ENCODE peak calls at places on chromosomes 13 and 19, in ten cellular contexts. P is transverse colon, B is fibroblast of mammary gland, J is fibroblast of the aortic adventitia, L is Peyer's patch, V is HFF-Myc, F is MG63, M is psoas muscle, A is DND-41, E is astrocyte of the spinal cord. S is an unnamed sample.

GRCh38 chr13:72141845-72142470 is 275.0 kb upstream of the DACH1 start:
- DNase-seq in F (no peak), V (no peak), E (peak), J (peak), P (no peak), L (no peak), B (peak), A (no peak), M (no peak), S (no peak)

GRCh38 chr13:112968380-112968909 is 569 bp upstream of the MCF2L start:
- DNase-seq in B (no peak), F (no peak), E (no peak), V (no peak), A (peak), L (peak), M (peak), J (no peak), P (peak), S (peak)

GRCh38 chr13:113967206-113967720 is 6.6 kb downstream of the C13orf46 start:
- DNase-seq in J (no peak), B (no peak), P (no peak), F (no peak), L (no peak), V (no peak), M (peak), E (no peak), A (no peak), S (peak)

GRCh38 chr13:84439108-84439507 is 556.8 kb upstream of the SLITRK1 start:
- DNase-seq in V (no peak), A (no peak), B (peak), J (peak), L (no peak), M (no peak), F (no peak), P (no peak), E (peak), S (no peak)

GRCh38 chr13:51803018-51803417 is 945 bp downstream of the DHRS12 start:
- DNase-seq in J (no peak), P (no peak), V (no peak), L (no peak), A (peak), B (no peak), E (no peak), F (no peak), M (no peak), S (no peak)

GRCh38 chr19:46715620-46716012 is 1.3 kb downstream of the PRKD2 start:
- DNase-seq in L (peak), E (no peak), F (no peak), P (no peak), B (no peak), M (no peak), A (peak), V (no peak), J (no peak), S (no peak)

GRCh38 chr13:20425819-20426219 is 99.8 kb downstream of the CRYL1 start:
- DNase-seq in F (no peak), B (no peak), A (no peak), M (no peak), L (no peak), P (no peak), V (no peak), E (no peak), J (no peak), S (no peak)

GRCh38 chr19:18895828-18896341 is at the start of gene CERS1:
- DNase-seq in F (peak), L (no peak), A (no peak), M (no peak), B (no peak), E (no peak), P (no peak), J (no peak), V (no peak), S (no peak)

GRCh38 chr13:45718063-45718462 is 15.9 kb downstream of the CBY2 start:
- DNase-seq in P (no peak), F (no peak), M (no peak), E (peak), V (no peak), A (no peak), L (no peak), J (peak), B (peak), S (no peak)

GRCh38 chr13:45511310-45512147 is 46.8 kb downstream of the COG3 start:
- DNase-seq in L (no peak), V (peak), P (no peak), A (peak), F (no peak), M (no peak), E (peak), B (peak), J (peak), S (no peak)

GRCh38 chr13:113547248-113547971 is 37.1 kb upstream of the TFDP1 start:
- DNase-seq in B (peak), L (no peak), P (peak), V (no peak), J (peak), E (peak), F (no peak), M (no peak), A (no peak), S (peak)

GRCh38 chr13:51935326-51936171 is 73.8 kb downstream of the CCDC70 start:
- DNase-seq in V (no peak), P (peak), J (no peak), E (no peak), B (peak), L (no peak), M (no peak), A (no peak), F (no peak), S (no peak)

GRCh38 chr19:54431255-54431838 is 16.1 kb downstream of the TTYH1 start:
- DNase-seq in F (peak), B (peak), L (no peak), E (peak), V (no peak), A (no peak), J (peak), M (peak), P (peak), S (peak)

GRCh38 chr19:35487821-35488220 is 2.4 kb downstream of the KRTDAP start:
- DNase-seq in A (no peak), B (no peak), M (no peak), J (no peak), E (no peak), F (no peak), V (no peak), P (no peak), L (no peak), S (no peak)

GRCh38 chr13:25756916-25757315 is 294.9 kb downstream of the SHISA2 start:
- DNase-seq in P (no peak), J (no peak), M (no peak), F (no peak), V (no peak), L (no peak), E (no peak), A (no peak), B (no peak), S (no peak)

GRCh38 chr13:113856716-113857065 is 7.2 kb downstream of the GAS6 start:
- DNase-seq in E (peak), M (peak), P (peak), V (no peak), L (no peak), B (peak), A (no peak), F (peak), J (peak), S (peak)

GRCh38 chr19:15587663-15588062 is 27.4 kb upstream of the CYP4F8 start:
- DNase-seq in E (no peak), A (no peak), L (no peak), F (no peak), V (no peak), J (no peak), M (no peak), P (peak), B (no peak), S (no peak)

GRCh38 chr19:55145241-55145640 is 3.8 kb downstream of the TNNT1 start:
- DNase-seq in P (no peak), E (no peak), M (no peak), V (no peak), J (no peak), B (no peak), A (no peak), F (no peak), L (no peak), S (no peak)

GRCh38 chr19:55111238-55111831 is 6.1 kb downstream of the PPP1R12C start:
- DNase-seq in A (no peak), M (no peak), B (no peak), L (no peak), J (no peak), E (no peak), P (no peak), F (no peak), V (no peak), S (peak)

GRCh38 chr19:18637644-18638630 is 1.1 kb downstream of the KLHL26 start:
- DNase-seq in F (no peak), A (peak), L (no peak), M (no peak), E (no peak), J (no peak), B (no peak), V (no peak), P (peak), S (peak)

GRCh38 chr13:29597246-29597645 is 1.8 kb upstream of the SLC7A1 start:
- DNase-seq in P (no peak), F (no peak), E (no peak), L (no peak), J (no peak), M (no peak), B (no peak), A (no peak), V (no peak), S (no peak)

GRCh38 chr13:24355103-24355502 is 45.7 kb downstream of the C1QTNF9 start:
- DNase-seq in L (no peak), M (no peak), P (no peak), E (no peak), F (no peak), V (no peak), A (no peak), J (no peak), B (no peak), S (peak)

GRCh38 chr13:72820156-72820897 is 38.4 kb downstream of the PIBF1 start:
- DNase-seq in B (peak), P (no peak), M (no peak), J (peak), L (no peak), V (no peak), A (no peak), E (peak), F (peak), S (no peak)

GRCh38 chr13:51928231-51928630 is 66.5 kb downstream of the CCDC70 start:
- DNase-seq in F (no peak), M (no peak), A (no peak), B (no peak), V (no peak), P (no peak), L (no peak), J (no peak), E (no peak), S (no peak)

GRCh38 chr19:36115453-36116343 is at the start of gene TBCB:
- DNase-seq in V (no peak), P (peak), B (peak), E (peak), J (peak), F (no peak), M (no peak), L (peak), A (no peak), S (peak)

GRCh38 chr19:35848486-35848885 is 3.8 kb downstream of the NPHS1 start:
- DNase-seq in E (no peak), J (no peak), B (no peak), L (no peak), P (no peak), A (no peak), F (no peak), M (no peak), V (no peak), S (no peak)

GRCh38 chr19:19101540-19101939 is 36.7 kb downstream of the TMEM161A start:
- DNase-seq in P (no peak), E (no peak), F (no peak), V (no peak), B (no peak), M (no peak), A (no peak), J (no peak), L (no peak), S (no peak)

GRCh38 chr19:18700501-18701249 is 17.2 kb downstream of the CRTC1 start:
- DNase-seq in E (peak), B (peak), F (peak), J (peak), V (no peak), L (peak), M (peak), P (peak), A (peak), S (peak)

GRCh38 chr19:51327066-51327985 is 14.6 kb downstream of the VSIG10L start:
- DNase-seq in L (no peak), J (peak), F (peak), V (no peak), B (peak), P (peak), M (no peak), A (no peak), E (no peak), S (no peak)

GRCh38 chr13:50323440-50324070 is 308.3 kb downstream of the KCNRG start:
- DNase-seq in P (no peak), F (no peak), V (peak), L (no peak), M (no peak), J (peak), B (peak), A (no peak), E (peak), S (no peak)

GRCh38 chr13:44117351-44117750 is 237.6 kb downstream of the LACC1 start:
- DNase-seq in J (peak), B (no peak), L (no peak), A (peak), V (no peak), M (no peak), P (no peak), E (peak), F (no peak), S (no peak)

GRCh38 chr19:58128041-58128685 is 22.4 kb downstream of the ZNF329 start:
- DNase-seq in B (peak), L (no peak), V (no peak), A (no peak), M (no peak), J (no peak), P (no peak), F (no peak), E (no peak), S (no peak)

GRCh38 chr19:7799640-7800355 is 30.2 kb upstream of the EVI5L start:
- DNase-seq in B (peak), M (no peak), J (peak), F (peak), A (peak), E (peak), L (peak), P (peak), V (peak), S (peak)

GRCh38 chr13:114101325-114101821 is 31.1 kb downstream of the RASA3 start:
- DNase-seq in E (no peak), B (no peak), J (peak), M (peak), F (peak), P (peak), V (no peak), A (no peak), L (no peak), S (peak)

GRCh38 chr19:40691421-40692211 is 1.2 kb upstream of the NUMBL start:
- DNase-seq in E (no peak), B (peak), F (peak), P (no peak), L (peak), A (no peak), M (peak), V (no peak), J (no peak), S (peak)

GRCh38 chr19:39405261-39405912 is 1.3 kb upstream of the ZFP36 start:
- DNase-seq in J (peak), P (no peak), E (no peak), M (no peak), F (no peak), L (no peak), B (no peak), A (no peak), V (no peak), S (no peak)
- H3K4me3 ChIP-seq in J (no peak), P (no peak), E (no peak), M (peak), F (no peak), L (no peak), B (no peak), A (no peak), V (no peak), S (no peak)

DNA sequence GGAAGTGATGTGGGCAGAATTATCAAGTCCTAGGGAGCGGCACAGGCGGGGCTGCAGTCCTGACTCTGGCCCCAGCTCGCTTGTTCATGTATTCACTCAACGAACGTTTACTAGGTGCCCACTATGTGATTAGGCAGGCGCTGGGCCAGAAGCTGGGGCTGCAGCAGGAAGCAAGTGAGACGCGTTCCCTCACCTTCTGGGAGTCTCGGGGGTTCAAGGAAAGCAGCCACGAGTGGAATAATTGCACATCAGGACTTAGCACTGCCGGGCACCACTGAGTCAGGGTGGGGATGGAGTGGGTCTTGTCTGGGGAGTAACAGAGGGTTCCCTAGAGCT is 2.5 kb upstream of the LMTK3 start:
- DNase-seq in V (no peak), J (no peak), F (no peak), L (no peak), E (no peak), P (no peak), M (no peak), B (no peak), A (no peak), S (no peak)
- H3K4me3 ChIP-seq in V (no peak), J (no peak), F (peak), L (peak), E (no peak), P (no peak), M (peak), B (no peak), A (peak), S (no peak)

GRCh38 chr19:1914826-1915341 is 9.7 kb downstream of the ADAT3 start:
- DNase-seq in A (no peak), P (no peak), B (no peak), F (no peak), V (no peak), M (no peak), J (no peak), E (no peak), L (no peak), S (no peak)

GRCh38 chr19:1911098-1911497 is 5.9 kb downstream of the ADAT3 start:
- DNase-seq in F (no peak), M (no peak), E (no peak), A (no peak), B (no peak), P (no peak), J (no peak), V (no peak), L (no peak), S (no peak)

GRCh38 chr19:1911995-1912394 is 6.8 kb downstream of the ADAT3 start:
- DNase-seq in F (no peak), A (no peak), M (no peak), J (no peak), E (no peak), P (peak), B (no peak), L (no peak), V (no peak), S (no peak)

GRCh38 chr19:1913781-1914577 is 8.8 kb downstream of the ADAT3 start:
- DNase-seq in L (no peak), B (no peak), E (no peak), P (no peak), J (no peak), V (no peak), A (no peak), M (no peak), F (no peak), S (peak)

DNA sequence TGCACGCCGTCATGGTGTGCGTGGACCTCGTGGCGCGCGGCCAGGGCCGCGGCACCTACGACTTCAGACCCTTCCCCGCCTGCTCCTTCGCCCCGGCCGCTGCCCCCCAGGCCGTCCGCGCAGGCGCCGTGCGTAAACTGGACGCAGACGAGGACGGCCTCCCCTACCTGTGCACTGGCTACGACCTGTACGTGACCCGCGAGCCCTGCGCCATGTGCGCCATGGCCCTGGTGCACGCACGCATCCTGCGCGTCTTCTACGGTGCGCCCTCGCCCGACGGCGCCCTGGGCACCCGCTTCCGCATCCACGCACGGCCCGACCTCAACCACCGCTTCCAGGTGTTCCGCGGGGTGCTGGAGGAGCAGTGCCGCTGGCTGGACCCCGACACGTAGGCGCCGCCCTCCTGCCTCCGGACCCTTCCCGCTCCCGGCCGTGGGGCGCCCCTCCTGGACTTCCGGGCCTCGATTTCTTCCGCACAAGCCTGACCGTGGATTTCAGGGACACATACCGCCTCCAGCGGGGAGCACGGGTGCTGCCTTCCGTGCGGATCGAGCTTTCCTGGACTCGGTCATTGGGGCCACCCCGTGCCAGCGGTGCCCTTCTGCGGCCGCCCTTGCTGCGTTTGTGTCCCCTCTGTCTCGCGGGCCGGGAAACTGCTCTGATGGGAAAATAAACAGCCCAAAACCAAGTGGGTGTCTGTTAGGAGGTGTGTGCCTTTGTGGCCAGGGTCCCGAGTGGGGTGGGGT is 7.7 kb downstream of the ADAT3 start:
- DNase-seq in A (no peak), L (no peak), P (no peak), M (no peak), B (no peak), F (no peak), J (no peak), E (no peak), V (no peak), S (no peak)
- H3K4me3 ChIP-seq in A (no peak), L (no peak), P (no peak), M (no peak), B (no peak), F (no peak), J (no peak), E (no peak), V (no peak), S (no peak)

GRCh38 chr19:10478476-10478875 is 24.7 kb downstream of the KEAP1 start:
- DNase-seq in A (no peak), J (peak), L (no peak), M (no peak), F (no peak), P (no peak), V (no peak), B (peak), E (no peak), S (no peak)
- H3K4me3 ChIP-seq in A (no peak), J (peak), L (no peak), M (peak), F (peak), P (no peak), V (no peak), B (no peak), E (no peak), S (peak)

GRCh38 chr19:38402967-38403674 is at the start of gene FAM98C:
- DNase-seq in B (peak), J (peak), F (peak), V (peak), E (peak), P (peak), M (peak), A (peak), L (peak), S (peak)
- H3K4me3 ChIP-seq in B (peak), J (peak), F (peak), V (peak), E (peak), P (peak), M (peak), A (peak), L (peak), S (peak)